ENCODE peak calls at places on chromosome 13, in four cellular contexts. O is K562, C is HepG2, Q is HCT116. T is an unnamed sample. For H3K4me1, the result is how much of the 10 kb centered on the place peaks cover.

GRCh38 chr13:106484755-106485193 is 50.7 kb downstream of the EFNB2 start:
- DNase-seq in O (no peak), C (no peak), Q (no peak), T (no peak)

GRCh38 chr13:100794575-100794974 is 120.0 kb upstream of the TMTC4 start:
- DNase-seq in O (no peak), C (no peak), Q (no peak), T (no peak)

GRCh38 chr13:22040810-22041364 is 370.0 kb downstream of the FGF9 start:
- DNase-seq in O (no peak), C (no peak), Q (no peak), T (no peak)

GRCh38 chr13:102128216-102128800 is 273.5 kb downstream of the FGF14 start:
- DNase-seq in O (no peak), C (no peak), Q (no peak), T (no peak)

GRCh38 chr13:41017153-41017552 is 2.0 kb downstream of the ELF1 start:
- DNase-seq in O (no peak), C (no peak), Q (no peak), T (no peak)

GRCh38 chr13:98873377-98874028 is 104.4 kb downstream of the DOCK9 start:
- DNase-seq in O (peak), C (no peak), Q (no peak), T (no peak)

GRCh38 chr13:66617786-66618185 is 612.4 kb downstream of the PCDH9 start:
- DNase-seq in O (no peak), C (no peak), Q (no peak), T (no peak)

GRCh38 chr13:28035146-28035782 is 46.8 kb upstream of the URAD start:
- DNase-seq in O (no peak), C (no peak), Q (peak), T (no peak)

GRCh38 chr13:114067886-114068722 is 64.3 kb downstream of the RASA3 start:
- DNase-seq in O (no peak), C (no peak), Q (no peak), T (no peak)

GRCh38 chr13:98839826-98840769 is 87.6 kb upstream of the SLC15A1 start:
- DNase-seq in O (peak), C (peak), Q (peak), T (peak)

GRCh38 chr13:101346942-101347728 is 69.2 kb downstream of the NALCN start:
- DNase-seq in O (no peak), C (no peak), Q (no peak), T (no peak)

GRCh38 chr13:71067164-71067815 is 799.7 kb downstream of the DACH1 start:
- DNase-seq in O (no peak), C (peak), Q (no peak), T (no peak)

GRCh38 chr13:40681341-40682051 is 15.1 kb upstream of the FOXO1 start:
- DNase-seq in O (peak), C (no peak), Q (no peak), T (no peak)

GRCh38 chr13:40974460-40975407 is 44.4 kb downstream of the ELF1 start:
- DNase-seq in O (peak), C (peak), Q (peak), T (no peak)

GRCh38 chr13:77988355-77988754 is 69.7 kb upstream of the EDNRB start:
- DNase-seq in O (no peak), C (no peak), Q (no peak), T (no peak)

GRCh38 chr13:65592757-65593156 is 1637.4 kb downstream of the PCDH9 start:
- DNase-seq in O (no peak), C (no peak), Q (no peak), T (no peak)

GRCh38 chr13:41075034-41075433 is 13.7 kb downstream of the WBP4 start:
- DNase-seq in O (peak), C (no peak), Q (no peak), T (no peak)

GRCh38 chr13:58463841-58464240 is 832.3 kb downstream of the PCDH17 start:
- DNase-seq in O (no peak), C (no peak), Q (no peak), T (no peak)

GRCh38 chr13:113917523-113918371 is 53.9 kb upstream of the GAS6 start:
- DNase-seq in O (no peak), C (no peak), Q (no peak), T (no peak)

GRCh38 chr13:111407381-111408131 is 87.1 kb downstream of the TEX29 start:
- DNase-seq in O (no peak), C (peak), Q (no peak), T (no peak)

GRCh38 chr13:23945612-23946011 is 48.3 kb upstream of the C1QTNF9B start:
- DNase-seq in O (no peak), C (no peak), Q (no peak), T (no peak)

GRCh38 chr13:21058361-21058760 is 3.0 kb downstream of the LATS2 start:
- DNase-seq in O (no peak), C (no peak), Q (no peak), T (no peak)

GRCh38 chr13:107251321-107251720 is 683.4 kb upstream of the ARGLU1 start:
- DNase-seq in O (no peak), C (no peak), Q (no peak), T (no peak)

GRCh38 chr13:25291691-25292090 is 4.4 kb upstream of the MTMR6 start:
- DNase-seq in O (no peak), C (no peak), Q (no peak), T (no peak)

GRCh38 chr13:80475718-80476117 is 134.8 kb upstream of the SPRY2 start:
- DNase-seq in O (no peak), C (no peak), Q (no peak), T (no peak)

GRCh38 chr13:80465321-80465720 is 124.4 kb upstream of the SPRY2 start:
- DNase-seq in O (no peak), C (no peak), Q (no peak), T (no peak)

GRCh38 chr13:80469105-80469840 is 128.3 kb upstream of the SPRY2 start:
- DNase-seq in O (no peak), C (no peak), Q (no peak), T (no peak)

GRCh38 chr13:80473695-80474094 is 132.8 kb upstream of the SPRY2 start:
- DNase-seq in O (no peak), C (peak), Q (no peak), T (peak)

GRCh38 chr13:80469841-80470378 is 129.0 kb upstream of the SPRY2 start:
- DNase-seq in O (no peak), C (no peak), Q (no peak), T (peak)
- TF ChIP-seq POLR2AphosphoS5 in O (no peak), C (no peak), Q (no peak), T (no peak)

DNA sequence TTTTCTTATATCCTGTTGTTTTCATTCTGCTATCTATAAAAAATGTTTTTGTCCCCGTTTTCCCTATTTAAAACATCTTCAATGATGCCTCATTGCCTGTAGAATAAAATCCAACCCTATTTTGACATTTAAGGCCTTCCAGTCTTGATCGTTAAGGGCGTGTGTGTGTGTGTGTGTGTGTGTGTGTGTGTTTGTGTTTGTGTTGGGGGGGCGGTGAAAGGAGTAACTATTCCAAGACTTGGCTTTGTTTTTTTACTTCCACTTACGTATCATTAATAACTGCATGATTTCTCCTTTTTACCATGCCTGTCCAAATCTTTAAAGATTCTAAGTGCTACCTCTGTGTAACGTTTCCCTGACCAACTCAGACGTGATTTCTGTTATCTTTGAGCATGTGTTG is 784 bp downstream of the PIBF1 start:
- DNase-seq in O (no peak), C (no peak), Q (no peak), T (no peak)
- TF ChIP-seq TCF7L2 in O (no peak), C (no peak), Q (no peak), T (no peak)

GRCh38 chr13:110341445-110342247 is 34.6 kb downstream of the COL4A2 start:
- DNase-seq in O (no peak), C (no peak), Q (no peak), T (no peak)
- H3K4me1 ChIP-seq in O (under half), C (under half), Q (under half), T (under half)

GRCh38 chr13:33493672-33494365 is 208.3 kb upstream of the STARD13 start:
- DNase-seq in O (no peak), C (no peak), Q (no peak), T (no peak)

GRCh38 chr13:33497146-33497845 is 211.7 kb upstream of the STARD13 start:
- DNase-seq in O (no peak), C (no peak), Q (no peak), T (no peak)

GRCh38 chr13:33496336-33496735 is 210.8 kb upstream of the STARD13 start:
- DNase-seq in O (no peak), C (no peak), Q (no peak), T (no peak)

GRCh38 chr13:33490461-33491327 is 205.1 kb upstream of the STARD13 start:
- DNase-seq in O (peak), C (no peak), Q (no peak), T (no peak)

GRCh38 chr13:33494596-33495214 is 209.2 kb upstream of the STARD13 start:
- DNase-seq in O (peak), C (peak), Q (peak), T (no peak)
- TF ChIP-seq POLR2AphosphoS5 in O (no peak), C (no peak), Q (no peak), T (no peak)

T was measured in Panc1.